ENCODE peak calls at places on chromosome 19, in six cellular contexts. T is GM04504, X is NCI-H1105 treated with DMSO at 0.1 percent for 48 hours, O is T-cell, M is GF-D8, W is amniotic stem cell. Y is an unnamed sample.

GRCh38 chr19:42662714-42663113 is 68.0 kb upstream of the CEACAM8 start:
- DNase-seq in T (no peak), X (no peak), O (no peak), M (no peak), W (no peak), Y (no peak)

GRCh38 chr19:49809155-49809986 is 3.7 kb downstream of the FUZ start:
- DNase-seq in T (no peak), X (peak), O (no peak), M (no peak), W (no peak), Y (no peak)

GRCh38 chr19:1427221-1427620 is 11.0 kb upstream of the RPS15 start:
- DNase-seq in T (no peak), X (no peak), O (no peak), M (no peak), W (no peak), Y (no peak)

GRCh38 chr19:48962029-48962848 is 2.9 kb upstream of the FTL start:
- DNase-seq in T (no peak), X (no peak), O (peak), M (peak), W (no peak), Y (no peak)

GRCh38 chr19:17762505-17763229 is 11.4 kb downstream of the FCHO1 start:
- DNase-seq in T (no peak), X (no peak), O (no peak), M (no peak), W (no peak), Y (no peak)

GRCh38 chr19:10378124-10378523 is 2.2 kb downstream of the TYK2 start:
- DNase-seq in T (no peak), X (no peak), O (no peak), M (no peak), W (no peak), Y (no peak)

GRCh38 chr19:4229179-4229931 is at the start of gene EBI3:
- DNase-seq in T (no peak), X (no peak), O (no peak), M (no peak), W (no peak), Y (no peak)

GRCh38 chr19:374183-374885 is 29.7 kb upstream of the MIER2 start:
- DNase-seq in T (no peak), X (peak), O (no peak), M (no peak), W (no peak), Y (no peak)

GRCh38 chr19:9608912-9609311 is 12.1 kb downstream of the ZNF561 start:
- DNase-seq in T (no peak), X (no peak), O (no peak), M (no peak), W (no peak), Y (no peak)

GRCh38 chr19:12842511-12842910 is 4.2 kb downstream of the MAST1 start:
- DNase-seq in T (no peak), X (no peak), O (no peak), M (no peak), W (no peak), Y (no peak)